ENCODE peak calls at places on chromosomes 1 and 21, in four cellular contexts. Y is endothelial cell of umbilical vein, V is progenitor cell of endocrine pancreas, I is cardiac muscle cell. J is an unnamed sample.

GRCh38 chr1:226779536-226779935 is 40.5 kb upstream of the ITPKB start:
- DNase-seq in I (no peak), V (no peak), Y (no peak), J (no peak)

GRCh38 chr1:224696891-224697765 is 81.0 kb downstream of the CNIH3 start:
- DNase-seq in I (peak; percentile 56), V (no peak), Y (no peak), J (peak; percentile 32)

GRCh38 chr1:151825811-151826660 is 5.6 kb downstream of the RORC start:
- DNase-seq in Y (no peak), I (no peak), V (no peak), J (no peak)

GRCh38 chr1:184456189-184456588 is 69.4 kb downstream of the C1orf21 start:
- DNase-seq in Y (no peak), I (no peak), V (no peak), J (no peak)

GRCh38 chr1:175900171-175900570 is 156.8 kb upstream of the TNR start:
- DNase-seq in I (no peak), V (no peak), Y (no peak), J (no peak)

GRCh38 chr1:29649375-29650040 is 413.2 kb downstream of the PTPRU start:
- DNase-seq in V (no peak), I (no peak), Y (no peak), J (no peak)

GRCh38 chr1:54865238-54866073 is 21.5 kb downstream of the DHCR24 start:
- DNase-seq in Y (no peak), V (no peak), I (no peak), J (no peak)

GRCh38 chr1:92934395-92935378 is 26.6 kb downstream of the DIPK1A start:
- DNase-seq in V (no peak), Y (peak; percentile 18), I (peak; percentile 97), J (peak; percentile 41)

GRCh38 chr1:160431571-160431970 is 31.2 kb downstream of the VANGL2 start:
- DNase-seq in V (no peak), Y (no peak), I (no peak), J (no peak)

GRCh38 chr1:222892137-222892763 is 77.4 kb downstream of the DISP1 start:
- DNase-seq in Y (peak; percentile 85), I (peak; percentile 73), V (no peak), J (no peak)

GRCh38 chr1:184340984-184341383 is 45.8 kb upstream of the C1orf21 start:
- DNase-seq in V (no peak), I (no peak), Y (no peak), J (no peak)

GRCh38 chr1:65297686-65298085 is 11.7 kb upstream of the DNAJC6 start:
- DNase-seq in V (no peak), I (no peak), Y (no peak), J (no peak)

GRCh38 chr21:28793043-28793442 is 199.6 kb downstream of the LTN1 start:
- DNase-seq in V (no peak), I (peak; percentile 77), Y (no peak), J (no peak)

GRCh38 chr1:77579547-77579946 is 102.9 kb downstream of the ZZZ3 start:
- DNase-seq in Y (no peak), V (no peak), I (no peak), J (no peak)

GRCh38 chr1:159900086-159900680 is at the start of gene CFAP45:
- DNase-seq in V (peak; percentile 68), I (peak; percentile 91), Y (peak; percentile 76), J (peak; percentile 66)

GRCh38 chr21:41630249-41630648 is 122.3 kb upstream of the TMPRSS2 start:
- DNase-seq in Y (no peak), V (no peak), I (peak; percentile 99), J (no peak)

GRCh38 chr1:38246955-38247952 is 200.7 kb upstream of the POU3F1 start:
- DNase-seq in V (no peak), I (no peak), Y (peak; percentile 84), J (peak; percentile 79)

GRCh38 chr1:147472953-147473734 is 68.2 kb upstream of the BCL9 start:
- DNase-seq in Y (no peak), V (no peak), I (peak; percentile 25), J (no peak)

GRCh38 chr1:72326494-72326893 is 44.2 kb upstream of the NEGR1 start:
- DNase-seq in Y (no peak), I (no peak), V (no peak), J (no peak)

GRCh38 chr1:231625975-231626534 is 535 bp upstream of the DISC1 start:
- DNase-seq in V (no peak), I (no peak), Y (no peak), J (no peak)

GRCh38 chr1:114388432-114389003 is 122.5 kb downstream of the TRIM33 start:
- DNase-seq in V (no peak), I (no peak), Y (no peak), J (no peak)

GRCh38 chr1:159996653-159997052 is 35.1 kb downstream of the PIGM start:
- DNase-seq in Y (no peak), V (no peak), I (peak; percentile 76), J (no peak)

GRCh38 chr1:103945774-103946173 is 196.1 kb downstream of the AMY1C start:
- DNase-seq in Y (no peak), I (no peak), V (no peak), J (no peak)

GRCh38 chr21:14982336-14982735 is 82.5 kb downstream of the NRIP1 start:
- DNase-seq in Y (no peak), I (no peak), V (no peak), J (no peak)

J was measured in lung microvascular endothelial cell.